ENCODE peak calls at places on chromosome 11, in four cellular contexts. O, F, C and S are unnamed samples.
A peak's percentile ranks its signal among the peaks of the same experiment; 100 is the strongest.

GRCh38 chr11:35282226-35282882 is 137.0 kb downstream of the SLC1A2 start:
- DNase-seq in O (no peak), F (no peak), C (no peak), S (no peak)

GRCh38 chr11:80473562-80473961 is 1032.7 kb upstream of the TENM4 start:
- DNase-seq in O (no peak), F (peak; percentile 24), C (no peak), S (no peak)

GRCh38 chr11:60168306-60168705 is 14.6 kb downstream of the MS4A6A start:
- DNase-seq in O (no peak), F (no peak), C (no peak), S (no peak)

GRCh38 chr11:118569670-118570069 is 2.5 kb upstream of the ARCN1 start:
- DNase-seq in O (no peak), F (no peak), C (no peak), S (no peak)

GRCh38 chr11:117839936-117840813 is 15.6 kb upstream of the FXYD2 start:
- DNase-seq in O (no peak), F (no peak), C (no peak), S (no peak)

GRCh38 chr11:73598719-73599379 is 937 bp upstream of the FAM168A start:
- DNase-seq in O (no peak), F (no peak), C (no peak), S (no peak)

GRCh38 chr11:9943346-9944110 is 279.7 kb downstream of the SWAP70 start:
- DNase-seq in O (no peak), F (no peak), C (no peak), S (no peak)

GRCh38 chr11:111829185-111829968 is 42.0 kb downstream of the ALG9 start:
- DNase-seq in O (no peak), F (no peak), C (no peak), S (no peak)

GRCh38 chr11:73178092-73178539 is 36.0 kb upstream of the FCHSD2 start:
- DNase-seq in O (peak; percentile 42), F (peak; percentile 89), C (peak; percentile 71), S (peak; percentile 85)

GRCh38 chr11:68698993-68699392 is 14.6 kb downstream of the GAL start:
- DNase-seq in O (no peak), F (no peak), C (no peak), S (no peak)

GRCh38 chr11:67372232-67372992 is 986 bp downstream of the CLCF1 start:
- DNase-seq in O (no peak), F (peak; percentile 52), C (peak; percentile 89), S (peak; percentile 22)

GRCh38 chr11:67522844-67523555 is at the start of gene CABP2:
- DNase-seq in O (no peak), F (no peak), C (no peak), S (no peak)

DNA sequence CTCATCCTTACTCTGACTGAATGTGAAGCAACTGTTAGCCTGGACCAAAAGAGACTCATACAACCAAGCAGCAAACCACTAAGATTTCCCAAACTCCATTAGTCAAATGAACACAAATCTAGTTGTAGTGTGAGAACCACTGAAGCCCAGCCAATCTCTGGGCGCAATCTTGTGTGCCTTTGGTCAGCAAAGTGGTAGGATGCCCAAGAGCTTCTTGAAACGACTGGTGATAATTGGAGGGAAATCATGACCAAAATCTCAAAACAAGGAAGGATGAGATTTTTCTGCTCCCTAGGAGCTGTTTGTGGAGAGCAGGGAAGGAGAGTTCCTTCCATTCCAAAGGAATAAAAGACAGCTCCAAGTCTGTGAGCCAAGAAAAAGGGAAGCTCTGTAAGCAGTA is 24.0 kb downstream of the F2 start:
- DNase-seq in O (no peak), F (no peak), C (no peak), S (no peak)
- TF ChIP-seq POLR2AphosphoS5 in O (no peak), F (no peak), C (no peak), S (no peak)

DNA sequence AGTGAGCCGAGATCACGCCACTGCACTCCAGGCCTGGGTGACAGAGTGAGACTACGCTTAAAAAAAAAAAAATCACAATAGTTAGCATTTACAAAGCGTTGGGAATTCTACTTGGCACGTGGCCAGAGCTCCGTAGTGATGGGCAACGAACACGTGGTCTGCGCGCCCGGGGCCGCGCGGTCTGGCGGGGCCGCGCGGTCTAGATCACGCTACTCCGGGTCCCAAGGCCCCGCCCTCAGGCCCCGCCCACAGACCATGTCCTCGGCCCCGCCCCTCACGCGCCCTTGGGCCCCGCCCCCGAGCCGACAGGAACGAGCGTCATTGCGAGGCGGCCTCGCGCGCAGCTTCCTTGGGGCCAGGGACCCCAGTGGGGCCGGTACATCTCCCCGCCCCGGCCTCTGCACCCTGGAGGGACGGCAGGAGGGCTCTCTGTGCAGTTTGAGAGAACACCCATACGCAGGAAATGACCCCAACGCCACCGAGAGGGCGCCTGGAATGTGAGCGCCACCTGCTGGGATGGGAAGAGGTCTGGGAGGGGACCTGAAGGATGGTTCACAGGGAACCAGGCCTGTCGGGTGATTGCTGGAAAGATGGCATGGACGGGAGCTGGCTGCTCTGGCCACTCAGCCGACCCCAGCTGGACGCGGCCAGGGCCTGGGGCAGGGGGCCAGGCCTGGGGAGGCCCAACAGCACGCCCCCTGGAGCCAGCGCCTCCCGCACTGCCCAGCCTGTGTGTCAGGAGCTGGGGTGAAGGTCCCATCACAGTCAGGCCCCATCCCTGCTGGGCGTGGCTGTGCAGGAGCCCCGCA is 2.0 kb upstream of the PTDSS2 start:
- DNase-seq in O (peak; percentile 80), F (peak; percentile 98), C (peak; percentile 95), S (peak; percentile 84)
- TF ChIP-seq REST in O (no peak), F (no peak), C (no peak), S (no peak)

GRCh38 chr11:63915961-63916836 is 765 bp downstream of the RCOR2 start:
- DNase-seq in O (no peak), F (peak; percentile 95), C (peak; percentile 78), S (peak; percentile 32)
- TF ChIP-seq POLR2AphosphoS5 in O (no peak), F (peak; percentile 52), C (no peak), S (no peak)

GRCh38 chr11:75934851-75935250 is 119.8 kb downstream of the UVRAG start:
- DNase-seq in O (no peak), F (no peak), C (no peak), S (no peak)
- TF ChIP-seq REST in O (no peak), F (no peak), C (no peak), S (no peak)

GRCh38 chr11:43458486-43458885 is 99.8 kb downstream of the TTC17 start:
- DNase-seq in O (no peak), F (no peak), C (no peak), S (no peak)
- TF ChIP-seq POLR2AphosphoS5 in O (no peak), F (no peak), C (no peak), S (no peak)

GRCh38 chr11:65437436-65438227 is 15.0 kb downstream of the NEAT1 start:
- DNase-seq in O (no peak), F (no peak), C (no peak), S (no peak)
- TF ChIP-seq REST in O (no peak), F (no peak), C (no peak), S (no peak)